ENCODE peak calls at places on chromosomes 4 and X, in five cellular contexts. C, D, N, I and V are unnamed samples. For H3K27me3, the result is how much of the 10 kb centered on the place peaks cover.

GRCh38 chr4:131427000-131427399 is 1722.1 kb upstream of the PCDH10 start:
- DNase-seq in C (no peak), D (no peak), N (no peak), I (no peak), V (no peak)

GRCh38 chr4:139607302-139608060 is 51.5 kb upstream of the SETD7 start:
- DNase-seq in C (no peak), D (no peak), N (no peak), I (no peak), V (no peak)

GRCh38 chr4:14184265-14184664 is 556.7 kb upstream of the BOD1L1 start:
- DNase-seq in C (no peak), D (no peak), N (no peak), I (no peak), V (no peak)

GRCh38 chrX:150212672-150213480 is 150.2 kb upstream of the MAMLD1 start:
- DNase-seq in C (no peak), D (no peak), N (no peak), I (peak), V (no peak)

GRCh38 chr4:177569443-177569842 is 127.2 kb upstream of the AGA start:
- DNase-seq in C (no peak), D (peak), N (no peak), I (no peak), V (no peak)

GRCh38 chr4:118811008-118811764 is 24.7 kb downstream of the SEC24D start:
- DNase-seq in C (no peak), D (peak), N (no peak), I (no peak), V (no peak)

GRCh38 chrX:149487292-149487691 is 17.8 kb downstream of the IDS start:
- DNase-seq in C (no peak), D (no peak), N (no peak), I (no peak), V (no peak)

GRCh38 chr4:101074326-101074725 is 273.0 kb downstream of the PPP3CA start:
- DNase-seq in C (no peak), D (no peak), N (no peak), I (no peak), V (no peak)

GRCh38 chr4:145988628-145989027 is 50.0 kb upstream of the ZNF827 start:
- DNase-seq in C (no peak), D (no peak), N (no peak), I (no peak), V (no peak)

GRCh38 chr4:39046243-39046642 is 14.0 kb upstream of the TMEM156 start:
- DNase-seq in C (no peak), D (no peak), N (no peak), I (no peak), V (no peak)

GRCh38 chr4:41933997-41934812 is 1.0 kb upstream of the TMEM33 start:
- DNase-seq in C (no peak), D (no peak), N (peak), I (no peak), V (no peak)

GRCh38 chr4:158754385-158755180 is 14.2 kb upstream of the FNIP2 start:
- DNase-seq in C (no peak), D (no peak), N (no peak), I (no peak), V (no peak)

GRCh38 chr4:148415500-148415899 is 26.7 kb downstream of the NR3C2 start:
- DNase-seq in C (no peak), D (no peak), N (no peak), I (no peak), V (no peak)

GRCh38 chr4:80492761-80493160 is 157.2 kb downstream of the CFAP299 start:
- DNase-seq in C (peak), D (no peak), N (no peak), I (peak), V (peak)

GRCh38 chr4:183468210-183469095 is 24.0 kb downstream of the CDKN2AIP start:
- DNase-seq in C (no peak), D (no peak), N (no peak), I (no peak), V (no peak)

GRCh38 chr4:171235516-171235915 is 577.7 kb upstream of the GALNTL6 start:
- DNase-seq in C (no peak), D (no peak), N (no peak), I (no peak), V (no peak)
- H3K27ac ChIP-seq in C (no peak), D (no peak), N (no peak), I (no peak), V (no peak)

GRCh38 chrX:120309873-120310730 is 1.2 kb downstream of the TMEM255A start:
- DNase-seq in C (no peak), D (no peak), N (no peak), I (no peak), V (no peak)
- H3K4me3 ChIP-seq in C (peak), D (no peak), N (no peak), I (peak), V (peak)

GRCh38 chrX:140510895-140511295 is 6.0 kb upstream of the SOX3 start:
- DNase-seq in C (no peak), D (no peak), N (no peak), I (no peak), V (no peak)
- H3K27me3 ChIP-seq in C (under half), D (under half), N (half or more), I (under half), V (under half)

DNA sequence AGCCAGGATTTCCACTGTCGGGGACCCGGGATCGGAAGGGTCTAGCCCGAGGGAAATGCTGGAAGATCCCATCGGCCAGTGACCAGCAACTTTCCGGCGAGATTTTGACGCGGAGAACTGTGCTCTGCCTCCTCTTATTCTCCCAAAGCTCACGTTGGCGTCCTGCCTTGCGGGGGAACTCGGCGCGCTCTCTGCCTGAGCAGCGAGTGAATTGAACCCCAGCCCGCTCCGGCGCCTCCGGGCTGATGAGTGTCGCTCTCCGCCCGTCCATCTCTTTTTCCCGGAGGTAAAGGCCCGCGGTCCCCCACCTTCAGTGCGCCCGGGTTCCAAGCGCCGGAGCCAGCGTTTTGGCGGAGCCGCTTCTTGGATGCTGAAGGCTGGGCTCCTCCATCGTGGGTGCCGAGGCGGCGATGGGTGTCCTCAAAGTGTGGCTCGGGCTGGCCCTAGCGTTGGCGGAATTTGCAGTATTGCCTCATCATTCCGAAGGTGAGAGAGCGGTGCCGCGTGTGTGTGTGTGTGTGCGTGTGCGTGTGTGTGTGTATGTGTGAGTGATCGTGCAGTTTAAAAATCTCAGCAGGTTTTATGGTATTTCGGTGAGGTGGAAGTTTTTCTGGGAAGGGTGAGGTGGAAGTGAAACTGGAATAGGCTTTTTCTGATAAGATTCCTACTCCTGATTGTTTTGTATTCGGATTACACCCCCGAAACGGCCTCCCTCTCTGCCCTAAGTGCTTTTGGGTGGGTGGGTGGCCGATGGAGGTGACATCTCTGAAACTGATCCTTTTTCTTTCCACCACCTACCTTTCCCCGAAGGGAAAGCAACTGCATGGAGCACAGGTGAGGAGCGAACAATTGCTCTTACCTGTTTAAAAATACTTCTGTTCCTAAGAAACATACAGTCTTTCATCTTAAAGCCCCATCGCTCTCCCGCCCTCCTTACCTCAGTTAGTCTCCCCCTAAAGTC is 757 bp downstream of the FRAS1 start:
- DNase-seq in C (peak), D (no peak), N (peak), I (peak), V (peak)
- H3K27ac ChIP-seq in C (peak), D (no peak), N (peak), I (peak), V (no peak)